ENCODE peak calls at places on chromosomes 11 and 22, in four cellular contexts. X is sciatic nerve, N is lung microvascular endothelial cell, P is neural progenitor cell. U is an unnamed sample.

GRCh38 chr11:45852712-45853101 is 5.4 kb downstream of the CRY2 start:
- DNase-seq in P (no peak), N (no peak), X (peak), U (no peak)

GRCh38 chr11:110059706-110060430 is 33.3 kb upstream of the ZC3H12C start:
- DNase-seq in N (no peak), X (no peak), P (no peak), U (no peak)

GRCh38 chr22:43886231-43886630 is 5.6 kb downstream of the PNPLA5 start:
- DNase-seq in N (no peak), P (no peak), X (peak), U (no peak)

GRCh38 chr11:111554532-111554931 is 14.0 kb downstream of the LAYN start:
- DNase-seq in P (no peak), X (no peak), N (no peak), U (no peak)

GRCh38 chr22:23386822-23387580 is 193.1 kb downstream of the IGLL1 start:
- DNase-seq in P (no peak), N (no peak), X (peak), U (no peak)

GRCh38 chr11:86087281-86087680 is 18.4 kb upstream of the PICALM start:
- DNase-seq in N (no peak), P (no peak), X (no peak), U (no peak)

GRCh38 chr11:10390375-10390774 is 64.7 kb upstream of the AMPD3 start:
- DNase-seq in P (no peak), X (no peak), N (no peak), U (no peak)

GRCh38 chr22:25114369-25115362 is 85.0 kb upstream of the CRYBB3 start:
- DNase-seq in P (peak), X (no peak), N (no peak), U (no peak)

GRCh38 chr11:36306888-36307287 is 10.8 kb downstream of the PRR5L start:
- DNase-seq in X (no peak), N (peak), P (peak), U (no peak)